ENCODE peak calls at places on chromosome 2, in nine cellular contexts. One of them, this sample, is unnamed.

GRCh38 chr2:127961729-127962128 is 66.1 kb downstream of the SAP130 start:
- DNase-seq in thoracic aorta: no peak
- DNase-seq in ovary: no peak
- DNase-seq in Peyer's patch: no peak
- DNase-seq in fibroblast of mammary gland: no peak
- DNase-seq in astrocyte of the spinal cord: no peak
- DNase-seq in kidney: no peak
- DNase-seq in upper lobe of left lung: no peak
- DNase-seq in AG04450: no peak
- DNase-seq in this sample: no peak

GRCh38 chr2:49251766-49252165 is 97.5 kb upstream of the FSHR start:
- DNase-seq in astrocyte of the spinal cord: peak
- DNase-seq in Peyer's patch: no peak
- DNase-seq in fibroblast of mammary gland: peak
- DNase-seq in upper lobe of left lung: no peak
- DNase-seq in thoracic aorta: no peak
- DNase-seq in kidney: no peak
- DNase-seq in AG04450: peak
- DNase-seq in ovary: no peak
- DNase-seq in this sample: no peak

GRCh38 chr2:141392517-141393213 is 738.2 kb downstream of the LRP1B start:
- DNase-seq in astrocyte of the spinal cord: peak
- DNase-seq in upper lobe of left lung: no peak
- DNase-seq in thoracic aorta: no peak
- DNase-seq in fibroblast of mammary gland: peak
- DNase-seq in AG04450: peak
- DNase-seq in Peyer's patch: no peak
- DNase-seq in kidney: no peak
- DNase-seq in ovary: no peak
- DNase-seq in this sample: no peak

GRCh38 chr2:69195706-69196105 is 182.7 kb downstream of the ANTXR1 start:
- DNase-seq in ovary: no peak
- DNase-seq in fibroblast of mammary gland: no peak
- DNase-seq in kidney: no peak
- DNase-seq in thoracic aorta: no peak
- DNase-seq in upper lobe of left lung: no peak
- DNase-seq in Peyer's patch: no peak
- DNase-seq in AG04450: no peak
- DNase-seq in astrocyte of the spinal cord: no peak
- DNase-seq in this sample: no peak

GRCh38 chr2:147792966-147793617 is 51.7 kb upstream of the ACVR2A start:
- DNase-seq in fibroblast of mammary gland: peak
- DNase-seq in Peyer's patch: no peak
- DNase-seq in AG04450: no peak
- DNase-seq in ovary: no peak
- DNase-seq in upper lobe of left lung: no peak
- DNase-seq in astrocyte of the spinal cord: peak
- DNase-seq in thoracic aorta: no peak
- DNase-seq in kidney: no peak
- DNase-seq in this sample: no peak

GRCh38 chr2:47656715-47657600 is 126.0 kb upstream of the MSH6 start:
- DNase-seq in AG04450: no peak
- DNase-seq in upper lobe of left lung: no peak
- DNase-seq in kidney: no peak
- DNase-seq in fibroblast of mammary gland: no peak
- DNase-seq in thoracic aorta: no peak
- DNase-seq in Peyer's patch: no peak
- DNase-seq in astrocyte of the spinal cord: no peak
- DNase-seq in ovary: no peak
- DNase-seq in this sample: no peak

GRCh38 chr2:201795608-201796477 is 10.5 kb upstream of the CDK15 start:
- DNase-seq in Peyer's patch: no peak
- DNase-seq in fibroblast of mammary gland: peak
- DNase-seq in kidney: no peak
- DNase-seq in astrocyte of the spinal cord: peak
- DNase-seq in ovary: no peak
- DNase-seq in upper lobe of left lung: no peak
- DNase-seq in thoracic aorta: no peak
- DNase-seq in AG04450: no peak
- DNase-seq in this sample: no peak

GRCh38 chr2:151996243-151997003 is 102.4 kb downstream of the CACNB4 start:
- DNase-seq in thoracic aorta: no peak
- DNase-seq in kidney: no peak
- DNase-seq in AG04450: no peak
- DNase-seq in ovary: no peak
- DNase-seq in astrocyte of the spinal cord: no peak
- DNase-seq in upper lobe of left lung: no peak
- DNase-seq in fibroblast of mammary gland: no peak
- DNase-seq in Peyer's patch: no peak
- DNase-seq in this sample: no peak

GRCh38 chr2:31523871-31524492 is 56.8 kb downstream of the SRD5A2 start:
- DNase-seq in thoracic aorta: no peak
- DNase-seq in upper lobe of left lung: no peak
- DNase-seq in ovary: no peak
- DNase-seq in Peyer's patch: no peak
- DNase-seq in kidney: no peak
- DNase-seq in fibroblast of mammary gland: peak
- DNase-seq in astrocyte of the spinal cord: peak
- DNase-seq in AG04450: peak
- DNase-seq in this sample: no peak

GRCh38 chr2:190094471-190094870 is 31.9 kb upstream of the MSTN start:
- DNase-seq in thoracic aorta: no peak
- DNase-seq in upper lobe of left lung: no peak
- DNase-seq in astrocyte of the spinal cord: no peak
- DNase-seq in Peyer's patch: no peak
- DNase-seq in AG04450: no peak
- DNase-seq in ovary: no peak
- DNase-seq in fibroblast of mammary gland: peak
- DNase-seq in kidney: no peak
- DNase-seq in this sample: no peak

GRCh38 chr2:224890407-224890806 is 151.9 kb downstream of the DOCK10 start:
- DNase-seq in Peyer's patch: no peak
- DNase-seq in ovary: no peak
- DNase-seq in thoracic aorta: no peak
- DNase-seq in fibroblast of mammary gland: no peak
- DNase-seq in kidney: no peak
- DNase-seq in AG04450: no peak
- DNase-seq in upper lobe of left lung: no peak
- DNase-seq in astrocyte of the spinal cord: no peak
- DNase-seq in this sample: no peak

GRCh38 chr2:96391153-96391827 is 55.7 kb downstream of the NCAPH start:
- DNase-seq in astrocyte of the spinal cord: no peak
- DNase-seq in thoracic aorta: no peak
- DNase-seq in ovary: no peak
- DNase-seq in Peyer's patch: no peak
- DNase-seq in kidney: no peak
- DNase-seq in upper lobe of left lung: no peak
- DNase-seq in AG04450: no peak
- DNase-seq in fibroblast of mammary gland: no peak
- DNase-seq in this sample: no peak

GRCh38 chr2:81481994-81482368 is 1177.4 kb upstream of the LRRTM1 start:
- DNase-seq in Peyer's patch: no peak
- DNase-seq in astrocyte of the spinal cord: no peak
- DNase-seq in thoracic aorta: no peak
- DNase-seq in kidney: no peak
- DNase-seq in AG04450: no peak
- DNase-seq in ovary: no peak
- DNase-seq in fibroblast of mammary gland: no peak
- DNase-seq in upper lobe of left lung: no peak
- DNase-seq in this sample: no peak

GRCh38 chr2:47065771-47066380 is 89.2 kb downstream of the STPG4 start:
- DNase-seq in kidney: no peak
- DNase-seq in Peyer's patch: peak
- DNase-seq in AG04450: peak
- DNase-seq in astrocyte of the spinal cord: peak
- DNase-seq in fibroblast of mammary gland: peak
- DNase-seq in thoracic aorta: no peak
- DNase-seq in ovary: no peak
- DNase-seq in upper lobe of left lung: no peak
- DNase-seq in this sample: no peak

GRCh38 chr2:202831241-202831997 is 40.1 kb downstream of the ICA1L start:
- DNase-seq in astrocyte of the spinal cord: peak
- DNase-seq in kidney: no peak
- DNase-seq in thoracic aorta: no peak
- DNase-seq in AG04450: no peak
- DNase-seq in upper lobe of left lung: no peak
- DNase-seq in ovary: no peak
- DNase-seq in fibroblast of mammary gland: peak
- DNase-seq in Peyer's patch: no peak
- DNase-seq in this sample: no peak

GRCh38 chr2:98617149-98617548 is 8.8 kb downstream of the UNC50 start:
- DNase-seq in thoracic aorta: no peak
- DNase-seq in AG04450: no peak
- DNase-seq in ovary: no peak
- DNase-seq in astrocyte of the spinal cord: no peak
- DNase-seq in Peyer's patch: no peak
- DNase-seq in kidney: no peak
- DNase-seq in fibroblast of mammary gland: no peak
- DNase-seq in upper lobe of left lung: no peak
- DNase-seq in this sample: no peak
- TF ChIP-seq CTCF in thoracic aorta: no peak
- TF ChIP-seq CTCF in AG04450: no peak
- TF ChIP-seq CTCF in ovary: no peak
- TF ChIP-seq CTCF in astrocyte of the spinal cord: no peak
- TF ChIP-seq CTCF in Peyer's patch: no peak
- TF ChIP-seq CTCF in kidney: no peak
- TF ChIP-seq CTCF in fibroblast of mammary gland: no peak
- TF ChIP-seq CTCF in upper lobe of left lung: no peak
- TF ChIP-seq CTCF in this sample: no peak

GRCh38 chr2:25251461-25252273 is 83.3 kb upstream of the POMC start:
- DNase-seq in upper lobe of left lung: peak
- DNase-seq in astrocyte of the spinal cord: peak
- DNase-seq in fibroblast of mammary gland: no peak
- DNase-seq in AG04450: no peak
- DNase-seq in ovary: peak
- DNase-seq in Peyer's patch: peak
- DNase-seq in kidney: peak
- DNase-seq in thoracic aorta: no peak
- DNase-seq in this sample: no peak
- H3K4me3 ChIP-seq in upper lobe of left lung: peak
- H3K4me3 ChIP-seq in astrocyte of the spinal cord: peak
- H3K4me3 ChIP-seq in fibroblast of mammary gland: peak
- H3K4me3 ChIP-seq in AG04450: peak
- H3K4me3 ChIP-seq in ovary: peak
- H3K4me3 ChIP-seq in Peyer's patch: peak
- H3K4me3 ChIP-seq in kidney: no peak
- H3K4me3 ChIP-seq in thoracic aorta: peak
- H3K4me3 ChIP-seq in this sample: peak

DNA sequence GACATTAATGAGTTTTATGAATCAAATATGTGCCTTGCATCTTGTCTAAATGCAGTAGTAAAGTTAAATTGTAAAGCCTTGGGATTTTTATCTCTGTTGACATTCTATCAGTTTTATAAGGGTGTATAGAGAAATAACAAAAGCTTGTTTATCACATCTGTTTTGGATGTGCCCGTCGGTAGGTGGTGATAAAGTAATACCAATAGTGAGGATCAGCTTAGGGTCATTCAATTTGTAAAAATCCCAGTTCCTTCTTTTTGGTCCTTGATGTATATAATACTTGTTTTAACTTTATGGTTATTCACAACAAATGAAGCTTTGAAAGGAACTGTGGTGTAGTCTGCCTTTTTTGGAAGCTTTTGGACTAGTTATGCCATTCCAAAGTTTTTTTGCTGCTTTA is 12.6 kb downstream of the UBE2E3 start:
- DNase-seq in astrocyte of the spinal cord: no peak
- DNase-seq in AG04450: no peak
- DNase-seq in ovary: no peak
- DNase-seq in fibroblast of mammary gland: no peak
- DNase-seq in kidney: no peak
- DNase-seq in Peyer's patch: no peak
- DNase-seq in upper lobe of left lung: no peak
- DNase-seq in thoracic aorta: no peak
- DNase-seq in this sample: no peak
- TF ChIP-seq CTCF in astrocyte of the spinal cord: no peak
- TF ChIP-seq CTCF in AG04450: no peak
- TF ChIP-seq CTCF in ovary: no peak
- TF ChIP-seq CTCF in fibroblast of mammary gland: no peak
- TF ChIP-seq CTCF in kidney: no peak
- TF ChIP-seq CTCF in Peyer's patch: no peak
- TF ChIP-seq CTCF in upper lobe of left lung: no peak
- TF ChIP-seq CTCF in thoracic aorta: no peak
- TF ChIP-seq CTCF in this sample: no peak

GRCh38 chr2:58428553-58429284 is 187.6 kb upstream of the FANCL start:
- DNase-seq in astrocyte of the spinal cord: peak
- DNase-seq in Peyer's patch: no peak
- DNase-seq in ovary: peak
- DNase-seq in AG04450: no peak
- DNase-seq in kidney: peak
- DNase-seq in upper lobe of left lung: peak
- DNase-seq in thoracic aorta: no peak
- DNase-seq in fibroblast of mammary gland: no peak
- DNase-seq in this sample: no peak
- H3K4me3 ChIP-seq in astrocyte of the spinal cord: peak
- H3K4me3 ChIP-seq in Peyer's patch: no peak
- H3K4me3 ChIP-seq in ovary: peak
- H3K4me3 ChIP-seq in AG04450: no peak
- H3K4me3 ChIP-seq in kidney: no peak
- H3K4me3 ChIP-seq in upper lobe of left lung: no peak
- H3K4me3 ChIP-seq in thoracic aorta: no peak
- H3K4me3 ChIP-seq in fibroblast of mammary gland: peak
- H3K4me3 ChIP-seq in this sample: peak

GRCh38 chr2:61177727-61178549 is 15.9 kb downstream of the C2orf74 start:
- DNase-seq in upper lobe of left lung: peak
- DNase-seq in ovary: no peak
- DNase-seq in thoracic aorta: no peak
- DNase-seq in kidney: peak
- DNase-seq in astrocyte of the spinal cord: no peak
- DNase-seq in fibroblast of mammary gland: peak
- DNase-seq in AG04450: no peak
- DNase-seq in Peyer's patch: peak
- DNase-seq in this sample: no peak

GRCh38 chr2:61179701-61180639 is 18.0 kb downstream of the C2orf74 start:
- DNase-seq in fibroblast of mammary gland: peak
- DNase-seq in Peyer's patch: no peak
- DNase-seq in AG04450: no peak
- DNase-seq in upper lobe of left lung: no peak
- DNase-seq in thoracic aorta: peak
- DNase-seq in kidney: peak
- DNase-seq in ovary: peak
- DNase-seq in astrocyte of the spinal cord: peak
- DNase-seq in this sample: no peak

GRCh38 chr2:61178603-61179545 is 16.9 kb downstream of the C2orf74 start:
- DNase-seq in Peyer's patch: no peak
- DNase-seq in kidney: no peak
- DNase-seq in thoracic aorta: no peak
- DNase-seq in fibroblast of mammary gland: peak
- DNase-seq in ovary: peak
- DNase-seq in astrocyte of the spinal cord: no peak
- DNase-seq in upper lobe of left lung: peak
- DNase-seq in AG04450: no peak
- DNase-seq in this sample: no peak

GRCh38 chr2:61175036-61175435 is 13.0 kb downstream of the C2orf74 start:
- DNase-seq in thoracic aorta: no peak
- DNase-seq in kidney: no peak
- DNase-seq in astrocyte of the spinal cord: no peak
- DNase-seq in upper lobe of left lung: no peak
- DNase-seq in Peyer's patch: no peak
- DNase-seq in AG04450: no peak
- DNase-seq in fibroblast of mammary gland: no peak
- DNase-seq in ovary: no peak
- DNase-seq in this sample: no peak

GRCh38 chr2:61176755-61177726 is 15.1 kb downstream of the C2orf74 start:
- DNase-seq in thoracic aorta: peak
- DNase-seq in fibroblast of mammary gland: peak
- DNase-seq in ovary: peak
- DNase-seq in AG04450: peak
- DNase-seq in astrocyte of the spinal cord: peak
- DNase-seq in Peyer's patch: peak
- DNase-seq in kidney: peak
- DNase-seq in upper lobe of left lung: peak
- DNase-seq in this sample: peak
- TF ChIP-seq CTCF in thoracic aorta: no peak
- TF ChIP-seq CTCF in fibroblast of mammary gland: no peak
- TF ChIP-seq CTCF in ovary: no peak
- TF ChIP-seq CTCF in AG04450: no peak
- TF ChIP-seq CTCF in astrocyte of the spinal cord: no peak
- TF ChIP-seq CTCF in Peyer's patch: no peak
- TF ChIP-seq CTCF in kidney: peak
- TF ChIP-seq CTCF in upper lobe of left lung: peak
- TF ChIP-seq CTCF in this sample: no peak